ENCODE peak calls at places on chromosomes 7 and 10, in seven cellular contexts. U, R, K, L, I, S and X are unnamed samples.

GRCh38 chr10:79403441-79404230 is 41.8 kb downstream of the ZCCHC24 start:
- DNase-seq in K (no peak), R (no peak), I (no peak), L (no peak), S (no peak), U (no peak), X (peak; percentile 79)

GRCh38 chr7:103966593-103967277 is 22.7 kb downstream of the RELN start:
- DNase-seq in L (no peak), S (no peak), K (no peak), I (no peak), U (no peak), R (no peak), X (no peak)

GRCh38 chr7:129635300-129636029 is 23.9 kb downstream of the NRF1 start:
- DNase-seq in R (peak; percentile 73), I (peak; percentile 76), S (peak; percentile 74), K (peak; percentile 77), L (peak; percentile 58), U (peak; percentile 44), X (peak; percentile 56)

GRCh38 chr7:44286182-44286617 is 39.2 kb downstream of the CAMK2B start:
- DNase-seq in L (no peak), K (peak; percentile 13), R (no peak), U (no peak), S (no peak), I (no peak), X (no peak)

GRCh38 chr7:116225860-116226259 is 15.5 kb downstream of the TES start:
- DNase-seq in R (no peak), I (no peak), L (no peak), S (no peak), K (no peak), U (no peak), X (no peak)

GRCh38 chr7:74292757-74293576 is 3.8 kb downstream of the CLIP2 start:
- DNase-seq in I (no peak), L (no peak), R (no peak), K (peak; percentile 91), S (no peak), U (no peak), X (no peak)

GRCh38 chr7:134395604-134396003 is 63.3 kb downstream of the AKR1B1 start:
- DNase-seq in L (no peak), R (no peak), I (no peak), U (no peak), K (no peak), S (no peak), X (no peak)

GRCh38 chr10:17216217-17216900 is 11.7 kb upstream of the VIM start:
- DNase-seq in S (peak; percentile 95), U (no peak), K (no peak), R (no peak), I (peak; percentile 52), L (peak; percentile 50), X (peak; percentile 98)

GRCh38 chr7:35787925-35788324 is 12.9 kb upstream of the SEPTIN7 start:
- DNase-seq in K (no peak), S (no peak), I (no peak), R (no peak), U (no peak), L (no peak), X (no peak)

GRCh38 chr7:65475734-65476319 is 102.2 kb downstream of the ZNF92 start:
- DNase-seq in R (peak; percentile 99), S (no peak), U (no peak), L (peak; percentile 30), K (no peak), I (no peak), X (peak; percentile 91)

GRCh38 chr7:77244222-77244934 is 44.8 kb upstream of the FGL2 start:
- DNase-seq in I (no peak), K (no peak), U (no peak), R (no peak), S (no peak), L (no peak), X (no peak)

GRCh38 chr7:105131033-105131656 is 117.1 kb downstream of the KMT2E start:
- DNase-seq in U (no peak), I (no peak), S (peak; percentile 48), K (no peak), R (no peak), L (no peak), X (no peak)

GRCh38 chr7:46725838-46726237 is 804.8 kb upstream of the IGFBP3 start:
- DNase-seq in S (no peak), L (no peak), K (no peak), R (no peak), U (no peak), I (no peak), X (peak; percentile 45)

GRCh38 chr7:75531359-75531821 is 39.3 kb downstream of the SPDYE5 start:
- DNase-seq in S (no peak), K (no peak), U (no peak), L (no peak), R (no peak), I (no peak), X (peak; percentile 69)

GRCh38 chr10:25575343-25575742 is 358.7 kb upstream of the MYO3A start:
- DNase-seq in L (no peak), U (no peak), K (no peak), S (no peak), R (no peak), I (no peak), X (no peak)

GRCh38 chr7:70093496-70093895 is 495.2 kb downstream of the AUTS2 start:
- DNase-seq in S (no peak), I (no peak), L (no peak), U (no peak), K (peak; percentile 25), R (no peak), X (peak; percentile 73)

GRCh38 chr7:99308461-99309074 is 17.1 kb upstream of the ARPC1A start:
- DNase-seq in K (no peak), L (no peak), S (no peak), U (no peak), I (no peak), R (no peak), X (peak; percentile 29)

GRCh38 chr10:97850446-97850845 is 803 bp downstream of the GOLGA7B start:
- DNase-seq in S (no peak), R (no peak), K (peak; percentile 29), U (no peak), I (no peak), L (peak; percentile 40), X (no peak)

GRCh38 chr7:128796325-128796724 is 4.6 kb downstream of the CCDC136 start:
- DNase-seq in L (no peak), K (no peak), R (no peak), S (no peak), U (no peak), I (peak; percentile 72), X (no peak)

GRCh38 chr7:130476287-130477001 is 15.4 kb upstream of the MEST start:
- DNase-seq in L (no peak), K (no peak), S (peak; percentile 49), R (no peak), U (no peak), I (no peak), X (no peak)

GRCh38 chr7:67625257-67625713 is 628.7 kb downstream of the TYW1 start:
- DNase-seq in L (no peak), I (peak; percentile 52), U (no peak), S (peak; percentile 24), R (peak; percentile 49), K (peak; percentile 69), X (peak; percentile 84)

GRCh38 chr7:35889001-35889400 is 88.1 kb downstream of the SEPTIN7 start:
- DNase-seq in K (no peak), L (no peak), S (no peak), R (no peak), U (no peak), I (no peak), X (no peak)

GRCh38 chr10:78774614-78774998 is 294.2 kb upstream of the ZMIZ1 start:
- DNase-seq in U (no peak), S (no peak), I (no peak), L (no peak), R (no peak), K (peak; percentile 68), X (no peak)

GRCh38 chr10:15348579-15348978 is 22.5 kb downstream of the FAM171A1 start:
- DNase-seq in U (no peak), R (no peak), I (peak; percentile 36), L (no peak), S (no peak), K (peak; percentile 23), X (no peak)

GRCh38 chr7:54253036-54253373 is 289.2 kb upstream of the VSTM2A start:
- DNase-seq in S (no peak), U (no peak), I (no peak), R (no peak), L (no peak), K (no peak), X (no peak)

GRCh38 chr10:130392031-130392430 is 255.8 kb downstream of the GLRX3 start:
- DNase-seq in R (no peak), U (no peak), S (no peak), I (no peak), L (no peak), K (no peak), X (no peak)

GRCh38 chr10:44396671-44397191 is 11.8 kb upstream of the CXCL12 start:
- DNase-seq in S (no peak), U (no peak), R (no peak), K (no peak), L (no peak), I (no peak), X (no peak)

GRCh38 chr7:89170628-89171027 is 375.1 kb upstream of the TEX47 start:
- DNase-seq in L (no peak), R (no peak), I (no peak), U (no peak), S (no peak), K (no peak), X (no peak)